ENCODE peak calls at places on chromosomes 5 and 9, in four cellular contexts. I is aorta; Y is neuronal stem cell; J is naive thymus-derived CD4-positive, alpha-beta T cell. B is an unnamed sample. For H3K9me3, the result is how much of the 10 kb centered on the place peaks cover.

GRCh38 chr9:34451545-34451944 is 6.8 kb downstream of the FAM219A start:
- DNase-seq in Y (no peak), I (no peak), J (no peak), B (no peak)

GRCh38 chr5:127968998-127969397 is 114.6 kb upstream of the SLC12A2 start:
- DNase-seq in J (no peak), Y (no peak), I (no peak), B (no peak)

GRCh38 chr9:12595400-12595799 is 97.8 kb upstream of the TYRP1 start:
- DNase-seq in I (no peak), J (no peak), Y (no peak), B (no peak)

GRCh38 chr5:113378960-113379541 is 55.7 kb downstream of the TSSK1B start:
- DNase-seq in Y (peak), J (peak), I (no peak), B (peak)

GRCh38 chr5:132777209-132778069 is at the start of gene SEPTIN8:
- DNase-seq in J (peak), Y (peak), I (peak), B (peak)

GRCh38 chr5:9617191-9617590 is 13.0 kb downstream of the TAS2R1 start:
- DNase-seq in J (no peak), I (no peak), Y (no peak), B (peak)

GRCh38 chr9:6938873-6939272 is 181.1 kb downstream of the KDM4C start:
- DNase-seq in Y (no peak), J (no peak), I (no peak), B (no peak)

GRCh38 chr5:93246093-93246855 is 334.7 kb downstream of the NR2F1-AS1 start:
- DNase-seq in Y (peak), J (no peak), I (no peak), B (peak)

GRCh38 chr9:86713456-86713855 is 233.8 kb downstream of the GAS1 start:
- DNase-seq in I (no peak), J (no peak), Y (no peak), B (peak)

GRCh38 chr9:16387382-16387781 is 483.1 kb downstream of the BNC2 start:
- DNase-seq in I (no peak), Y (no peak), J (no peak), B (peak)

GRCh38 chr9:88754452-88754851 is 219.5 kb downstream of the NXNL2 start:
- DNase-seq in J (no peak), I (no peak), Y (no peak), B (no peak)

GRCh38 chr5:74130141-74130897 is 504.3 kb downstream of the ARHGEF28 start:
- DNase-seq in J (no peak), Y (no peak), I (no peak), B (no peak)

GRCh38 chr9:133199648-133200321 is 9.3 kb downstream of the OBP2B start:
- DNase-seq in Y (no peak), I (peak), J (no peak), B (no peak)

GRCh38 chr9:93592389-93593021 is 16.1 kb downstream of the PHF2 start:
- DNase-seq in Y (no peak), J (no peak), I (peak), B (no peak)

GRCh38 chr5:158614951-158615350 is 484.8 kb downstream of the EBF1 start:
- DNase-seq in Y (no peak), I (no peak), J (no peak), B (no peak)

GRCh38 chr5:158606228-158606627 is 493.5 kb downstream of the EBF1 start:
- DNase-seq in J (no peak), I (no peak), Y (no peak), B (no peak)

GRCh38 chr5:158609328-158609727 is 490.4 kb downstream of the EBF1 start:
- DNase-seq in Y (no peak), I (no peak), J (no peak), B (no peak)

DNA sequence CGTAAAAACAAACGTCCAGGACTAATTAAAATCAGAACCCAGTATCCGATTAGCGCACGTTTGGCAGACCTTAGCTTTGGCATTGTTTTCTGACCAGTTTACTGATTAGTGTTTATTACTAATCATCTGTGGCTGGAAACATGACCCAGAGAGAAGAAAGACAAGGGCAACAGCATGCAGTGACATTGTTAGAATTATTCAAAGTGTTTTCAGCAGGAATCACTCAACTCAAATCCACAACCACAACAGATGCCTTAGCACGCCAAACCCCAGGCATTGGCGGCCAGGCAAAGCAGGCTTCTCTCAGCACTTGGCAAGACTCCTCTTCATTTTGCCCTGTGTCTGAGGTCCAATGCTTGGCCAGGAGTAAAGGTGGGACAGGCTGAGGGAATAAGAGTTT is 490.0 kb downstream of the EBF1 start:
- DNase-seq in Y (no peak), I (no peak), J (no peak), B (no peak)
- H3K9me3 ChIP-seq in Y (under half), I (under half), J (under half), B (under half)

DNA sequence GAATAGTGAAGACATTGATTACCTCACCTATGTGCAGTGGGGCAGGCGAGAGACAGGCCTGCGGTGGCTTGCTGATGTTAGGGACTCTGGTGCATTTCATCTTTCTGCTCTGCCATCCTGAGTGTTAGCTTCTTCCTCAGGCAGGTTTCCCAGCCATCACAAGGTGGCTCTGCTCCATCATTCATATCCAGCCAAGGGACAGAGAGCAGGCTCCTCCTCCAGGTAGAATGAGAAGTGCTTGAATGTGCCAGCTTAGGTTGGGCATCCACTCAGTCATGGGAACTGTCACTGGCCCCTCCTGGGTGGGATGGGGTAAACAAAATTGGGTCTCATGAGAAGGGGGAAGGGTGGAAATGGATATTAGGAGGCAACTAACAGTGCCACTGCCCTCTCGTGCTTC is 24.8 kb downstream of the GPR107 start:
- DNase-seq in I (no peak), J (no peak), Y (no peak), B (no peak)
- H3K9me3 ChIP-seq in I (under half), J (under half), Y (under half), B (under half)

DNA sequence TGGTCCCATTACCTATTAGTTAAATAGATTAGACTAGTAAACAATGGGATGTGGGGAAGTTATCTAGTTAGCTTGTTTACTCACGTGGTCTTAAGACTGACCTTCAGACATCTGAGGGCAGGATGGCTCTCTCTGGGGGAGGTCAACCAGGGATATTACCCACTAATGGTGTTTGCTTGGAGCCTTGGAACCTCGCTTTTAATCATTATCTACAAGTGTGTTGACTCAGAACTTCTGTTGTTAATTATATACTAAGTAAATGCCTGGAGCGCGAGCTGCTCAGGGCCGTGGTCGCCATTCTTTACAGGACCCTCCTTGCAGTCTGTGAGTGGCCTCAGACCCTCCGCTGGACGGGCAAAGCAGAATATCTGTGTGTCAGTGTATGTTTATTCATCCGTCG is 48.5 kb upstream of the ZNF354A start:
- DNase-seq in Y (no peak), J (no peak), I (peak), B (no peak)
- H3K9me3 ChIP-seq in Y (under half), J (under half), I (under half), B (under half)

DNA sequence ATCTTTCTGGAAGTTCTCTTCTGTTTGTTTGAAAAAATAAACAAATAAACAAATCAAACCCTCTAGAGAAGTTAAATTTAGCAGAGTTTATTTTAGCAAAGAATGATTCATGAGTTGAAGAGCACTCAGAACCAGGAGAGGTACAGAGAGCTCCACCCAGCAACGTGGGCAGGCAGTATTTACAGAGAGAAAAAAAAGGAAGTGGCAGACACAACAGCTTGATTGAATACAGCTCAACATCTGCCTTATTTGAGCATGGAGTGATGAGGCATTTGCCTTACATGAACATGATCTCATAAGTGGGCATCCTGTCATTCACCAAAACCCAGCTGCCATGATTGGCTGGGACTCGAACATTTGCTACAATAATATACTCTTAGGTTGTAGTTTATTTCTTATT is 381.6 kb upstream of the ADAMTS16 start:
- DNase-seq in Y (no peak), I (no peak), J (no peak), B (no peak)
- H3K9me3 ChIP-seq in Y (under half), I (under half), J (under half), B (under half)

GRCh38 chr5:141269195-141269594 is 24.0 kb downstream of the PCDHB15 start:
- DNase-seq in Y (no peak), I (no peak), J (no peak), B (no peak)

GRCh38 chr5:141272906-141273305 is 27.7 kb downstream of the PCDHB15 start:
- DNase-seq in Y (no peak), J (no peak), I (no peak), B (no peak)
- H3K9me3 ChIP-seq in Y (under half), J (under half), I (under half), B (under half)

GRCh38 chr5:12616093-12616492 is 711.8 kb upstream of the CTNND2 start:
- DNase-seq in J (no peak), I (no peak), Y (no peak), B (no peak)
- H3K9me3 ChIP-seq in J (under half), I (under half), Y (under half), B (under half)

GRCh38 chr5:141236516-141237313 is 8.5 kb upstream of the PCDHB15 start:
- DNase-seq in J (no peak), I (no peak), Y (no peak), B (no peak)

DNA sequence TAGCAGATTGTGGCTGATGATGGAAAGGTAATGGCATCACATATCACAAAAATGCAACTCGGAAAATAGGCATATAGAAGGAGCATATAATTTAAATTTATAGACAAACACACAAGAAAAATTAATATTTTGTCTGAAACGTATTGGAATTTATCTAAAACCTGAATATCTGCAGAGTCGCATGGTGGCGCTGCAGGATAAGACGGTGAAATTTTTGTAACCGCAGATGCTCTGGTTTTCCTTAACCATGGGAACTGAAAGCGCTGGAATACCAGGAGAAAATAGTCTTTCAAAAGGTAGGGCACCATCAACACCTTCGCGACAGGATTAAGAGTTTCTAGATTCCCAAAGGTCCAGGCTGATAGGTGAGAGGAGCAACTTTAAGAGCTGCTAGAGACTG is 11.0 kb downstream of the PCDHB14 start:
- DNase-seq in Y (no peak), I (no peak), J (no peak), B (no peak)
- H3K9me3 ChIP-seq in Y (under half), I (under half), J (under half), B (under half)

GRCh38 chr9:127395491-127396252 is 1.3 kb upstream of the SLC2A8 start:
- DNase-seq in I (no peak), J (no peak), Y (no peak), B (no peak)

GRCh38 chr9:127390563-127390962 is 6.4 kb upstream of the SLC2A8 start:
- DNase-seq in I (no peak), J (no peak), Y (no peak), B (no peak)

GRCh38 chr9:127392166-127392565 is 4.8 kb upstream of the SLC2A8 start:
- DNase-seq in I (no peak), Y (no peak), J (no peak), B (no peak)

GRCh38 chr9:127393680-127394079 is 3.3 kb upstream of the SLC2A8 start:
- DNase-seq in I (no peak), Y (no peak), J (no peak), B (no peak)

GRCh38 chr9:127392976-127393375 is 4.0 kb upstream of the SLC2A8 start:
- DNase-seq in J (no peak), Y (no peak), I (no peak), B (no peak)
- H3K9me3 ChIP-seq in J (under half), Y (under half), I (under half), B (under half)